ENCODE peak calls at places on chromosome 5, in nine cellular contexts. R, Q, B, P, C, S, G, O and X are unnamed samples.

GRCh38 chr5:33890633-33891032 is 1.2 kb downstream of the ADAMTS12 start:
- DNase-seq in C (peak), O (no peak), Q (no peak), P (no peak), B (peak), S (no peak), G (no peak), R (no peak), X (no peak)

GRCh38 chr5:128436825-128437224 is 101.2 kb downstream of the FBN2 start:
- DNase-seq in C (peak), G (peak), O (no peak), B (no peak), S (no peak), Q (no peak), R (peak), P (no peak), X (no peak)

GRCh38 chr5:78062645-78063044 is 231.9 kb downstream of the AP3B1 start:
- DNase-seq in S (no peak), B (no peak), G (no peak), Q (no peak), P (no peak), R (no peak), C (no peak), O (no peak), X (no peak)

GRCh38 chr5:96175090-96175489 is 213.4 kb upstream of the ELL2 start:
- DNase-seq in O (no peak), C (no peak), S (no peak), Q (no peak), B (no peak), R (no peak), P (no peak), G (no peak), X (no peak)

GRCh38 chr5:14108170-14108996 is 34.8 kb upstream of the TRIO start:
- DNase-seq in P (peak), C (peak), B (peak), G (peak), Q (peak), R (peak), S (peak), O (peak), X (no peak)

GRCh38 chr5:51632794-51633193 is 249.5 kb downstream of the ISL1 start:
- DNase-seq in Q (no peak), R (no peak), O (no peak), C (no peak), B (no peak), S (no peak), P (no peak), G (peak), X (no peak)

GRCh38 chr5:154644745-154645411 is 110.3 kb upstream of the LARP1 start:
- DNase-seq in B (no peak), C (no peak), Q (no peak), R (no peak), S (no peak), P (no peak), G (no peak), O (no peak), X (no peak)

GRCh38 chr5:6090079-6090654 is 288.2 kb downstream of the MED10 start:
- DNase-seq in B (no peak), O (no peak), P (no peak), S (no peak), C (no peak), R (no peak), G (no peak), Q (no peak), X (no peak)

GRCh38 chr5:624118-624950 is 12.2 kb downstream of the CEP72 start:
- DNase-seq in G (no peak), S (peak), Q (no peak), B (no peak), R (no peak), P (no peak), C (no peak), O (peak), X (no peak)

GRCh38 chr5:115398726-115399125 is 102.3 kb upstream of the CCDC112 start:
- DNase-seq in S (no peak), R (peak), B (no peak), G (no peak), C (no peak), Q (no peak), P (no peak), O (no peak), X (no peak)

GRCh38 chr5:67648201-67648671 is 451.6 kb upstream of the CD180 start:
- DNase-seq in B (no peak), G (peak), S (peak), Q (peak), C (no peak), R (no peak), P (no peak), O (peak), X (peak)

GRCh38 chr5:35859101-35859661 is 2.5 kb downstream of the IL7R start:
- DNase-seq in C (no peak), Q (no peak), P (no peak), O (no peak), B (peak), S (no peak), G (no peak), R (no peak), X (no peak)

GRCh38 chr5:74578356-74579044 is 62.0 kb downstream of the ENC1 start:
- DNase-seq in O (no peak), G (no peak), S (no peak), R (no peak), Q (no peak), P (no peak), B (no peak), C (peak), X (no peak)

GRCh38 chr5:56288880-56289601 is 55.9 kb upstream of the ANKRD55 start:
- DNase-seq in P (no peak), B (no peak), G (no peak), O (no peak), R (no peak), S (peak), C (no peak), Q (no peak), X (no peak)

GRCh38 chr5:119578937-119579336 is 50.4 kb upstream of the FAM170A start:
- DNase-seq in R (no peak), Q (no peak), C (peak), O (no peak), B (peak), P (peak), G (peak), S (peak), X (no peak)

GRCh38 chr5:181100121-181101015 is 30.6 kb downstream of the OR2V1 start:
- DNase-seq in C (peak), B (peak), R (no peak), G (no peak), S (no peak), O (no peak), Q (no peak), P (no peak), X (no peak)

GRCh38 chr5:170316933-170317332 is 19.4 kb upstream of the LCP2 start:
- DNase-seq in O (no peak), B (no peak), Q (no peak), G (no peak), P (no peak), R (no peak), C (no peak), S (no peak), X (peak)

GRCh38 chr5:40276426-40277102 is 403.2 kb upstream of the PTGER4 start:
- DNase-seq in S (no peak), Q (no peak), B (no peak), G (no peak), R (no peak), P (no peak), O (no peak), C (no peak), X (no peak)

GRCh38 chr5:11377896-11378295 is 526.4 kb downstream of the CTNND2 start:
- DNase-seq in B (no peak), O (no peak), S (no peak), Q (no peak), R (no peak), G (no peak), P (no peak), C (no peak), X (no peak)

GRCh38 chr5:120297621-120298020 is 166.5 kb upstream of the PRR16 start:
- DNase-seq in P (no peak), C (no peak), B (no peak), Q (no peak), S (no peak), O (no peak), R (no peak), G (no peak), X (no peak)

GRCh38 chr5:16934669-16935068 is 1.4 kb downstream of the MYO10 start:
- DNase-seq in P (no peak), G (no peak), S (no peak), Q (no peak), C (no peak), B (peak), O (no peak), R (no peak), X (no peak)

GRCh38 chr5:77409870-77410621 is 82.1 kb downstream of the WDR41 start:
- DNase-seq in S (no peak), C (no peak), Q (no peak), P (no peak), R (no peak), O (no peak), G (no peak), B (no peak), X (no peak)

GRCh38 chr5:163712011-163712410 is 206.6 kb downstream of the MAT2B start:
- DNase-seq in C (no peak), Q (no peak), P (no peak), B (no peak), S (no peak), G (no peak), O (no peak), R (no peak), X (no peak)

GRCh38 chr5:14109041-14109747 is 33.9 kb upstream of the TRIO start:
- DNase-seq in S (no peak), P (no peak), C (no peak), B (no peak), R (no peak), G (no peak), O (peak), Q (peak), X (no peak)

GRCh38 chr5:105968961-105969360 is 1701.8 kb downstream of the EFNA5 start:
- DNase-seq in B (no peak), P (no peak), C (no peak), G (no peak), Q (no peak), R (no peak), O (no peak), S (no peak), X (no peak)

GRCh38 chr5:103035701-103036100 is 84.2 kb downstream of the GIN1 start:
- DNase-seq in S (no peak), G (no peak), O (no peak), B (no peak), P (no peak), C (no peak), R (no peak), Q (no peak), X (no peak)

GRCh38 chr5:3056901-3057300 is 305.4 kb upstream of the IRX2 start:
- DNase-seq in P (no peak), O (no peak), S (no peak), Q (no peak), C (no peak), G (no peak), B (no peak), R (no peak), X (no peak)

GRCh38 chr5:92544042-92544441 is 1037.0 kb downstream of the NR2F1-AS1 start:
- DNase-seq in C (no peak), R (no peak), Q (no peak), G (no peak), P (no peak), S (no peak), B (no peak), O (no peak), X (no peak)

GRCh38 chr5:61625682-61626620 is 293.9 kb downstream of the ZSWIM6 start:
- DNase-seq in S (peak), O (peak), R (no peak), G (peak), Q (peak), P (no peak), C (peak), B (peak), X (no peak)

GRCh38 chr5:90479611-90480385 is 5.1 kb downstream of the POLR3G start:
- DNase-seq in C (no peak), B (no peak), Q (no peak), G (no peak), S (no peak), R (no peak), P (no peak), O (no peak), X (no peak)

GRCh38 chr5:107542831-107543231 is 127.9 kb downstream of the EFNA5 start:
- DNase-seq in P (no peak), G (peak), C (no peak), S (peak), R (peak), O (peak), B (no peak), Q (peak), X (peak)

GRCh38 chr5:177389368-177390169 is 5.3 kb downstream of the SLC34A1 start:
- DNase-seq in B (no peak), G (peak), O (no peak), P (no peak), Q (no peak), C (no peak), R (peak), S (no peak), X (no peak)

GRCh38 chr5:62538017-62538942 is 40.3 kb upstream of the LRRC70 start:
- DNase-seq in B (no peak), C (no peak), G (peak), O (no peak), P (no peak), R (peak), Q (no peak), S (no peak), X (no peak)

GRCh38 chr5:72854419-72854818 is 38.0 kb downstream of the TNPO1 start:
- DNase-seq in P (no peak), S (no peak), C (no peak), O (no peak), G (no peak), R (no peak), B (no peak), Q (no peak), X (no peak)
- TF ChIP-seq CTCF in P (no peak), S (no peak), C (no peak), O (no peak), G (no peak), R (no peak), B (no peak), Q (no peak), X (no peak)

DNA sequence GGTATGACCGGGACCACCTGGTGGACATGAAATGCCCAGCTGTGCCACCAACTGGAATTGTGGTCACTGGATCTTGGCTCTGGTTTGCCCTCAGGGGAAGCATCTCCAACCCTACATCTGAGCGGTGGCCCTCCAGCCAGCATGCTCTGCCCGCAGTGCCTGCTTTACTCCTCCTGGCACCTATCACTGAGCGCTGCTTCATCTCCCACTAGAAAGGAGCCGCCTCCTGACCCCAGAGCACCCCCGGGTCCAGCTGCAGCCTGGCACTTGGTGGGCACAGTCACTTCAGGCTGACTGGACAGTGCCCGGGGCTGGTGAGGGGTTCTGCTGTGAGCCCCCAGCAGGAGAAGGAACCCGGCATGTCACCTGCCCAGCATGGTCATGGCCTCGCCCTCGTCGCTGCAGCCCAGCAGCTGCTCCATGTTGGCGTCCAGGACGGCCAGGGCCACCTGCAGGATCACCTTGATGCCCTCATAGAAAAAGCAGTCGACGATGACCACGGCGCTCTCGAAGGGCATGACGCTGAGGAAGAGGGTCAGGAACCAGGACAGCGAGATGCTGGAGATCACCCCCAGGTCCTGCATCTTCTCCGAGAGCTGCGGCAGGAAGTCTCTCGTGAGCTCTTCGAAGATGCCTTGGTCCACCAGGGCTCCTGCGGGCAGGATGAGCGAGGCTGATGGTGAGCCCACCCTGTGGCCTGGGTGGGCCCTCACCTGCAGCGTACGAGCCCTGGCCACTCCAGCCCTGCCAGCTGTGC is 16.1 kb upstream of the MRNIP start:
- DNase-seq in G (no peak), B (no peak), S (no peak), O (no peak), Q (no peak), C (no peak), P (no peak), R (no peak), X (no peak)
- H3K27ac ChIP-seq in G (no peak), B (no peak), S (no peak), O (no peak), Q (no peak), C (no peak), P (no peak), R (no peak), X (no peak)

GRCh38 chr5:82354543-82354942 is 76.4 kb upstream of the RPS23 start:
- DNase-seq in O (no peak), B (no peak), S (no peak), C (no peak), R (no peak), G (no peak), Q (no peak), P (no peak), X (no peak)

GRCh38 chr5:82351754-82352145 is 73.6 kb upstream of the RPS23 start:
- DNase-seq in C (no peak), R (peak), Q (no peak), B (peak), P (no peak), S (no peak), O (no peak), G (peak), X (no peak)

GRCh38 chr5:82353522-82353921 is 75.4 kb upstream of the RPS23 start:
- DNase-seq in R (no peak), G (no peak), P (no peak), S (no peak), C (no peak), Q (no peak), O (no peak), B (no peak), X (no peak)

GRCh38 chr5:82349651-82350050 is 71.5 kb upstream of the RPS23 start:
- DNase-seq in O (no peak), Q (no peak), S (no peak), P (peak), B (peak), R (no peak), C (peak), G (peak), X (no peak)

GRCh38 chr5:82352146-82352791 is 74.1 kb upstream of the RPS23 start:
- DNase-seq in R (no peak), S (no peak), Q (no peak), C (no peak), O (no peak), P (no peak), B (no peak), G (no peak), X (no peak)
- TF ChIP-seq CTCF in R (no peak), S (no peak), Q (peak), C (no peak), O (no peak), P (no peak), B (no peak), G (no peak), X (no peak)

GRCh38 chr5:155732587-155733376 is 594.2 kb upstream of the SGCD start:
- DNase-seq in R (no peak), B (no peak), G (no peak), O (peak), C (no peak), P (no peak), S (no peak), Q (peak), X (no peak)

GRCh38 chr5:155735388-155735787 is 591.6 kb upstream of the SGCD start:
- DNase-seq in Q (peak), B (peak), G (no peak), O (peak), S (peak), R (no peak), C (peak), P (no peak), X (no peak)

GRCh38 chr5:155738616-155739015 is 588.3 kb upstream of the SGCD start:
- DNase-seq in Q (no peak), C (no peak), G (no peak), B (no peak), P (no peak), S (no peak), R (no peak), O (no peak), X (no peak)

GRCh38 chr5:155729684-155730059 is 597.3 kb upstream of the SGCD start:
- DNase-seq in G (peak), P (no peak), S (peak), O (peak), R (no peak), Q (peak), B (peak), C (peak), X (no peak)

DNA sequence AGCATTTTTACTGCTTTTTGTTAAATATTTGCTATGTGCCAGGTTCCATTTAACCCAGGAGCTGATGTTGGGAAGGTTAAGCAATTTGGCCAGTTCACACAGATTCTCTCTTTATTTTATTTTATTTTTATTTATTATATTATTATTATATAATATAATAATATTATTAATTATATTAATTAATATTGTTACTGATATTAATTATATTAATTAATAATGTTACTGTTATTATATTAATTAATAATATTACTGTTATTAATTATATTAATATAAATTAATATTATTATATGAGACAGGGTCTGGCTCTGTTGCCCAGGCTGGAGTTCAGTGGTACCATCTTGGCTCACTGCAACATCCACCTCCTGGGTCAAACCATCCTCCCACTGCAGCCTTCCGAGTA is 593.0 kb upstream of the SGCD start:
- DNase-seq in O (no peak), C (no peak), R (no peak), B (no peak), Q (no peak), S (no peak), G (no peak), P (no peak), X (no peak)
- H3K27ac ChIP-seq in O (no peak), C (no peak), R (no peak), B (no peak), Q (peak), S (no peak), G (no peak), P (no peak), X (no peak)